ENCODE peak calls at places on chromosomes 12 and 14, in six cellular contexts. Q, D, A, V, M and B are unnamed samples.

GRCh38 chr14:84477996-84478395 is 1051.9 kb upstream of the FLRT2 start:
- DNase-seq in Q (no peak), D (no peak), A (no peak), V (no peak), M (no peak), B (no peak)

GRCh38 chr12:132955094-132955932 is 793 bp downstream of the ZNF605 start:
- DNase-seq in Q (no peak), D (no peak), A (no peak), V (no peak), M (peak), B (no peak)

GRCh38 chr12:96814200-96814599 is 92.9 kb upstream of the NEDD1 start:
- DNase-seq in Q (no peak), D (no peak), A (no peak), V (no peak), M (no peak), B (no peak)

GRCh38 chr14:22471545-22472121 is 117.4 kb downstream of the DAD1 start:
- DNase-seq in Q (no peak), D (no peak), A (peak), V (peak), M (peak), B (no peak)

GRCh38 chr14:93184391-93185332 is at the start of the genes LYSET and MOAP1:
- DNase-seq in Q (peak), D (no peak), A (peak), V (peak), M (peak), B (peak)

GRCh38 chr14:24116111-24116809 is 1.5 kb upstream of the NRL start:
- DNase-seq in Q (no peak), D (no peak), A (no peak), V (no peak), M (no peak), B (no peak)

GRCh38 chr14:63875311-63875710 is 22.5 kb downstream of the SYNE2 start:
- DNase-seq in Q (no peak), D (no peak), A (no peak), V (no peak), M (no peak), B (no peak)

GRCh38 chr12:51890511-51891171 is 2.7 kb downstream of the ANKRD33 start:
- DNase-seq in Q (no peak), D (no peak), A (no peak), V (no peak), M (no peak), B (no peak)

GRCh38 chr14:75484711-75485429 is 37.4 kb upstream of the BATF start:
- DNase-seq in Q (no peak), D (no peak), A (no peak), V (no peak), M (no peak), B (no peak)

GRCh38 chr12:22014783-22015144 is 31.3 kb upstream of the CMAS start:
- DNase-seq in Q (no peak), D (no peak), A (peak), V (no peak), M (no peak), B (no peak)

GRCh38 chr12:122848471-122849351 is 13.5 kb downstream of the HIP1R start:
- DNase-seq in Q (no peak), D (no peak), A (no peak), V (no peak), M (no peak), B (no peak)

GRCh38 chr12:109016016-109016415 is 4.9 kb downstream of the SVOP start:
- DNase-seq in Q (no peak), D (no peak), A (no peak), V (no peak), M (no peak), B (no peak)

GRCh38 chr12:12315838-12316237 is 34.2 kb downstream of the MANSC1 start:
- DNase-seq in Q (no peak), D (no peak), A (no peak), V (no peak), M (no peak), B (no peak)

GRCh38 chr12:24960222-24960855 is 11.4 kb upstream of the BCAT1 start:
- DNase-seq in Q (no peak), D (peak), A (peak), V (no peak), M (peak), B (no peak)

GRCh38 chr12:40185303-40185693 is 39.5 kb upstream of the LRRK2 start:
- DNase-seq in Q (no peak), D (no peak), A (no peak), V (no peak), M (no peak), B (no peak)

GRCh38 chr12:24645254-24645653 is 303.6 kb downstream of the BCAT1 start:
- DNase-seq in Q (no peak), D (no peak), A (no peak), V (no peak), M (no peak), B (no peak)

GRCh38 chr14:93045965-93046695 is 69.6 kb downstream of the ITPK1 start:
- DNase-seq in Q (no peak), D (no peak), A (peak), V (no peak), M (no peak), B (no peak)

GRCh38 chr14:86712176-86712575 is 1182.2 kb downstream of the FLRT2 start:
- DNase-seq in Q (no peak), D (no peak), A (no peak), V (no peak), M (peak), B (no peak)

GRCh38 chr12:113136128-113136989 is 798 bp upstream of the RASAL1 start:
- DNase-seq in Q (no peak), D (no peak), A (peak), V (no peak), M (no peak), B (peak)

GRCh38 chr12:113134521-113134951 is 1.0 kb downstream of the RASAL1 start:
- DNase-seq in Q (no peak), D (no peak), A (no peak), V (no peak), M (no peak), B (no peak)

GRCh38 chr12:113133036-113133435 is 2.5 kb downstream of the RASAL1 start:
- DNase-seq in Q (no peak), D (no peak), A (no peak), V (no peak), M (no peak), B (no peak)

GRCh38 chr12:113136990-113137511 is 1.5 kb upstream of the RASAL1 start:
- DNase-seq in Q (no peak), D (no peak), A (no peak), V (no peak), M (no peak), B (peak)

DNA sequence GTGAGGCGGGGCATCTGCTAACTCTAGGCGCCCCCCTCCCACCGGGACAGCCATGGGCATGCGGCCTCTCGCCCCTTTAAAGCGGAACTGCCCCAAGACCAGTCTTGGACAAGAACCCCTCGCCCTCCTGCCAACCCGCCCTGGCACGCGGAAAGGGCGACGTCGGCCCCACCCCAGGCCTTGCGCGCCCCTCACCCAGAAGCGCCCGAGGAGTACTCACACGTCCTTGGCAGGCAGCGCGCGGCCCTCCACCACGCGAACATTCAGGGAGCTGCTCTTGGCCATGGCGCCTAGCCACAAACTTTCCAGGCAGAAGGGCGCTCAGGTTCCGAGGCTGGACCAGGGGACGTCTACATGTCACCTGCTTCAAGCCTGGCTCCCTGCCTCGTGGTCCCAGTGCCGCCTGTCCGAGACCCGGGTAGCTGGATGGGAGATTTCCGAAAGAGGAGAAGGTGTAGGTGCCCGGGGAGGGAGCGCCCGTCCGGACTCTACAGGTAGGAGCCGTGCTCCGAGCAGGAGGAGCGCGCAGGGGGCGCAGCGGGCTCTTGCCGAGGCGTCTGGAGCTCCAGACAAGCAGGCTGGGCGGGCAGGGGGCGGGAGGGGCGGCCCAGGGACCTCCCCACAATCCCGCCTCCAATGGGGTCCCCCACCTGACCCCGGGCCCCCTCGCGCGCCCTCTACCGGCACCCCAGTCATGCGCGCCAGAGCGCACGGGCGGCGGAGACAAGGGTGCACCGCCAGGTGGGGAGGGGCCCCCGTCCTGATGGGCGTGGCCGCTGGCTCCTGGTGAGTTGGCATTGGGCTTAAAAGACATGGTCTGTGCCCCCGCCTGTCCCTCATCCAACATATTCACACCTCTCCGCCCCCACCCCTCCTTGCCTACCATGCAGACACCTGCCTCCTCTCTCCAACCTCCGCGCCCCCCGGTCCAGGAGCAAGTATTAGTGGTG is at the start of gene RASAL1:
- DNase-seq in Q (peak), D (no peak), A (peak), V (peak), M (peak), B (peak)
- TF ChIP-seq TAF1 in Q (no peak), D (no peak), A (no peak), V (peak), M (no peak), B (no peak)

DNA sequence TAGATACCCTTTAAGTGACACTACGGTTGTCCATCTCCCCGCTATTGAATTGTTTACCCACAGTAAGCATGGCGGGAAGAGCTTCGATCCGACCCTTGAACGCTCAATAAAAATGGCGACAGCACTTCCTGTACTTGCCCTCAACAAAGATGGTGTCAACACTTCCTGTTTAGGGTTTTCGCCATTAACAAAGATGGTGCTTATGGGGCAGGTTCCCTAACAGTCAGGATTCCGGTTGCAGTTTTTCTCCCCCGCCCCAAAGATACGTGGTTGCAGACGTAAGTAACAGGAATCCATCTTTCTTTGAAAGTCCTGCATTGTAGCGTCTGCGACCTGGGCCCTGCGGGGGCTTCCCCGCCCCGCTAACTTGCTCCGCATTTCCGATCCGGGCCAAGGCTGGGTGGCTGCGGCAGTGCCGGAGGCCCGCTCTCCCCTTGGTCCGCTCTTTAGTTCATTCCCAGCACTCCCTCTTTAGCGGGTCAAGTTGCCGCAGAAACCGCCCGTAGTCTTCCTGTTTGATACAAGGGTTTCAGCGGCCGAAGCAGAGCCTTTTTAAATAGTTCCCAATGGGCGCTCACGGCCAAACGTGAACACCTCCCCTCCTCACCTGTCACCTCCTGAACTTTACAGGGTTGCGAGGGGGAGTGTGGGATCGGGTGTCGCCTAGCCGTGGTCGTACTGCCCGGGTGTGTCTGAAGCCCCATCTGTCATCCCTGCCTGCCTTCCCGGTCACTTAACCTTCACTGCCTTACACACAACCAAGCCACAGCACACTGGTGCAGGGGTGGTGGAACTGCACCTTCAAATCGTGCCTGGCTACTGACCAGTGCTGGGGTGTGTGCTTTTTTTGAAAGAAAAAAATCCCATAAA is at the start of gene CRADD:
- DNase-seq in Q (peak), D (peak), A (peak), V (peak), M (peak), B (peak)
- TF ChIP-seq POLR2A in Q (peak), D (peak), A (peak), V (peak), M (peak), B (peak)

GRCh38 chr14:25944020-25944419 is 653.8 kb downstream of the NOVA1 start:
- DNase-seq in Q (no peak), D (no peak), A (no peak), V (no peak), M (no peak), B (no peak)
- TF ChIP-seq POLR2AphosphoS5 in Q (no peak), D (no peak), A (no peak), V (no peak), M (no peak), B (no peak)

GRCh38 chr12:1640630-1641234 is 11.7 kb downstream of the WNT5B start:
- DNase-seq in Q (no peak), D (no peak), A (no peak), V (no peak), M (no peak), B (no peak)
- TF ChIP-seq TAF1 in Q (no peak), D (no peak), A (no peak), V (no peak), M (no peak), B (no peak)

GRCh38 chr14:53791116-53791515 is 165.5 kb downstream of the BMP4 start:
- DNase-seq in Q (no peak), D (no peak), A (no peak), V (no peak), M (no peak), B (no peak)
- TF ChIP-seq POLR2A in Q (no peak), D (no peak), A (no peak), V (no peak), M (no peak), B (no peak)

DNA sequence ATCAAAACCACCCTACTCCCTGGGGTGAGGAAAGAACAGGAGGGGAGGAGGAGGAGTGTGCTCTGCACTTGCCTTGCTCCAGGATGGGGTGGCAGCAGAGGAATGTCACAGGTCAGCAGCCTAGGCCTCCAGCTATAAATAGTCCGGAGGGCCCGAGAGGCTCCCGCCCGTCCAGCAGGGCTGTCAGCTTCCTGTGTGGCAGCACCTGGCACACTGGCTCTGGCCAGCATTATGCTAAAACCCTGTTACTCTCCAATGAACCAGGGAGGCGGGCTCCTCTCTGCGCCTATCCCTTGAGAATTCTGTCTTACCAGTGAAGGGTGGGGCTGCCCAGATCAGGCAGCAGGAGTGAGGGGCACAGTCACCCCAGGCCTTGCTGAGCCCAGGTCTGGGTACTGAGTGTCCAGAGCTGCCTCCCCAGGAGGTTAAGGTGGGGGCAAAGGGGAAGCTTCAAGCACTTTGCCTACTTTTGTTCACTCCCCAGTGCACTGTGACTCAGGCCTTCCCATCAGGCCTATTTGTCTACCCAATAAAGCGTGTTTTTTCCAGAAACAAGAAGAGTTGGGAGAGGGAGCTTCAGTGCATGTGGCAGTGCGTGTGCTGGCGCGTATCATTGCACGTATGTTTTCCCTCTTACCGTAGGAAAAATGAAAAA is 1.1 kb upstream of the COX14 start:
- DNase-seq in Q (no peak), D (peak), A (peak), V (no peak), M (peak), B (no peak)
- TF ChIP-seq POLR2AphosphoS5 in Q (no peak), D (no peak), A (no peak), V (no peak), M (no peak), B (no peak)

GRCh38 chr12:119603767-119604166 is 10.2 kb downstream of the TMEM233 start:
- DNase-seq in Q (no peak), D (no peak), A (no peak), V (no peak), M (no peak), B (no peak)
- TF ChIP-seq TAF1 in Q (no peak), D (no peak), A (no peak), V (no peak), M (no peak), B (no peak)